ENCODE peak calls at places on chromosomes 4 and X, in ten cellular contexts. One of them, this sample, is unnamed.

GRCh38 chrX:110087485-110088356 is 84.8 kb downstream of the TMEM164 start:
- DNase-seq in tibial artery: no peak
- DNase-seq in astrocyte of the cerebellum: peak
- DNase-seq in cardiac muscle cell: peak
- DNase-seq in left ventricle myocardium inferior: no peak
- DNase-seq in fibroblast of pulmonary artery: peak
- DNase-seq in MG63: peak
- DNase-seq in A549: peak
- DNase-seq in fibroblast of mammary gland: peak
- DNase-seq in CD4-positive, CD25-positive, alpha-beta regulatory T cell: no peak
- DNase-seq in this sample: no peak

GRCh38 chr4:76067652-76068286 is 6.7 kb upstream of the ART3 start:
- DNase-seq in tibial artery: peak
- DNase-seq in astrocyte of the cerebellum: peak
- DNase-seq in cardiac muscle cell: peak
- DNase-seq in left ventricle myocardium inferior: peak
- DNase-seq in fibroblast of pulmonary artery: peak
- DNase-seq in MG63: peak
- DNase-seq in A549: peak
- DNase-seq in fibroblast of mammary gland: peak
- DNase-seq in CD4-positive, CD25-positive, alpha-beta regulatory T cell: peak
- DNase-seq in this sample: peak

GRCh38 chrX:11558972-11559371 is 106.7 kb downstream of the ARHGAP6 start:
- DNase-seq in tibial artery: no peak
- DNase-seq in astrocyte of the cerebellum: no peak
- DNase-seq in cardiac muscle cell: no peak
- DNase-seq in left ventricle myocardium inferior: no peak
- DNase-seq in fibroblast of pulmonary artery: no peak
- DNase-seq in MG63: peak
- DNase-seq in A549: peak
- DNase-seq in fibroblast of mammary gland: no peak
- DNase-seq in CD4-positive, CD25-positive, alpha-beta regulatory T cell: peak
- DNase-seq in this sample: peak

GRCh38 chrX:20060961-20061868 is 55.5 kb downstream of the MAP7D2 start:
- DNase-seq in tibial artery: no peak
- DNase-seq in astrocyte of the cerebellum: no peak
- DNase-seq in cardiac muscle cell: no peak
- DNase-seq in left ventricle myocardium inferior: no peak
- DNase-seq in fibroblast of pulmonary artery: no peak
- DNase-seq in MG63: no peak
- DNase-seq in A549: no peak
- DNase-seq in fibroblast of mammary gland: no peak
- DNase-seq in CD4-positive, CD25-positive, alpha-beta regulatory T cell: no peak
- DNase-seq in this sample: no peak

GRCh38 chrX:17174671-17175070 is 200.3 kb upstream of the NHS start:
- DNase-seq in tibial artery: no peak
- DNase-seq in astrocyte of the cerebellum: no peak
- DNase-seq in cardiac muscle cell: no peak
- DNase-seq in left ventricle myocardium inferior: peak
- DNase-seq in fibroblast of pulmonary artery: no peak
- DNase-seq in MG63: peak
- DNase-seq in A549: no peak
- DNase-seq in fibroblast of mammary gland: no peak
- DNase-seq in CD4-positive, CD25-positive, alpha-beta regulatory T cell: no peak
- DNase-seq in this sample: peak

GRCh38 chr4:149645790-149646189 is 169.9 kb downstream of the IQCM start:
- DNase-seq in tibial artery: no peak
- DNase-seq in astrocyte of the cerebellum: no peak
- DNase-seq in cardiac muscle cell: no peak
- DNase-seq in left ventricle myocardium inferior: no peak
- DNase-seq in fibroblast of pulmonary artery: no peak
- DNase-seq in MG63: no peak
- DNase-seq in A549: no peak
- DNase-seq in fibroblast of mammary gland: no peak
- DNase-seq in CD4-positive, CD25-positive, alpha-beta regulatory T cell: no peak
- DNase-seq in this sample: no peak

GRCh38 chr4:25654971-25655963 is at the start of gene SLC34A2:
- DNase-seq in tibial artery: no peak
- DNase-seq in astrocyte of the cerebellum: no peak
- DNase-seq in cardiac muscle cell: peak
- DNase-seq in left ventricle myocardium inferior: no peak
- DNase-seq in fibroblast of pulmonary artery: no peak
- DNase-seq in MG63: no peak
- DNase-seq in A549: no peak
- DNase-seq in fibroblast of mammary gland: no peak
- DNase-seq in CD4-positive, CD25-positive, alpha-beta regulatory T cell: no peak
- DNase-seq in this sample: no peak

GRCh38 chr4:148922497-148922896 is 480.3 kb upstream of the NR3C2 start:
- DNase-seq in tibial artery: no peak
- DNase-seq in astrocyte of the cerebellum: no peak
- DNase-seq in cardiac muscle cell: no peak
- DNase-seq in left ventricle myocardium inferior: no peak
- DNase-seq in fibroblast of pulmonary artery: no peak
- DNase-seq in MG63: no peak
- DNase-seq in A549: no peak
- DNase-seq in fibroblast of mammary gland: no peak
- DNase-seq in CD4-positive, CD25-positive, alpha-beta regulatory T cell: no peak
- DNase-seq in this sample: no peak

GRCh38 chrX:131199086-131199485 is 90.0 kb downstream of the IGSF1 start:
- DNase-seq in tibial artery: no peak
- DNase-seq in astrocyte of the cerebellum: no peak
- DNase-seq in cardiac muscle cell: no peak
- DNase-seq in left ventricle myocardium inferior: no peak
- DNase-seq in fibroblast of pulmonary artery: no peak
- DNase-seq in MG63: no peak
- DNase-seq in A549: no peak
- DNase-seq in fibroblast of mammary gland: no peak
- DNase-seq in CD4-positive, CD25-positive, alpha-beta regulatory T cell: no peak
- DNase-seq in this sample: no peak

DNA sequence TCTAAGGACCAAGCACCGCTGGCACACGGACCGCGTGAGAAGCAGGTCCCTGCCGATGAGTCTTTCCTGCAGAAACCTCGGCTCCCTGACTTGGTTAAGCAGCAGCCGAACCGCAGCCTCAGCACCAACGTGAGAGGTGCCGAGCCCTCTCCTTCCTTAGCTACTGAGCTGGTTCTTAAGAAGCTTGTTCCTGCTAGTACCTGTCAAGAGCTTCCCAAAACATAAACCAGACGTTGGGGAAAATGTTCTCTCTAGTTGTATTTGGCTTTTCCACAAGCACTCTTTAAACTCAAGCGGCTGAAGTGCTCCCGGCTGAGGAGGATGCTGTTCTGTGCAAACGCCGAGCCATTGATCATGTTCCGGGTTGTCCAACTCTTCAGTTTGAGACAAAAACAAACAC is 29.3 kb upstream of the TLR3 start:
- DNase-seq in tibial artery: no peak
- DNase-seq in astrocyte of the cerebellum: no peak
- DNase-seq in cardiac muscle cell: no peak
- DNase-seq in left ventricle myocardium inferior: no peak
- DNase-seq in fibroblast of pulmonary artery: no peak
- DNase-seq in MG63: peak
- DNase-seq in A549: no peak
- DNase-seq in fibroblast of mammary gland: no peak
- DNase-seq in CD4-positive, CD25-positive, alpha-beta regulatory T cell: no peak
- DNase-seq in this sample: no peak
- H3K4me3 ChIP-seq in tibial artery: peak
- H3K4me3 ChIP-seq in astrocyte of the cerebellum: no peak
- H3K4me3 ChIP-seq in cardiac muscle cell: no peak
- H3K4me3 ChIP-seq in left ventricle myocardium inferior: peak
- H3K4me3 ChIP-seq in fibroblast of pulmonary artery: no peak
- H3K4me3 ChIP-seq in MG63: peak
- H3K4me3 ChIP-seq in A549: no peak
- H3K4me3 ChIP-seq in fibroblast of mammary gland: no peak
- H3K4me3 ChIP-seq in CD4-positive, CD25-positive, alpha-beta regulatory T cell: no peak
- H3K4me3 ChIP-seq in this sample: no peak

DNA sequence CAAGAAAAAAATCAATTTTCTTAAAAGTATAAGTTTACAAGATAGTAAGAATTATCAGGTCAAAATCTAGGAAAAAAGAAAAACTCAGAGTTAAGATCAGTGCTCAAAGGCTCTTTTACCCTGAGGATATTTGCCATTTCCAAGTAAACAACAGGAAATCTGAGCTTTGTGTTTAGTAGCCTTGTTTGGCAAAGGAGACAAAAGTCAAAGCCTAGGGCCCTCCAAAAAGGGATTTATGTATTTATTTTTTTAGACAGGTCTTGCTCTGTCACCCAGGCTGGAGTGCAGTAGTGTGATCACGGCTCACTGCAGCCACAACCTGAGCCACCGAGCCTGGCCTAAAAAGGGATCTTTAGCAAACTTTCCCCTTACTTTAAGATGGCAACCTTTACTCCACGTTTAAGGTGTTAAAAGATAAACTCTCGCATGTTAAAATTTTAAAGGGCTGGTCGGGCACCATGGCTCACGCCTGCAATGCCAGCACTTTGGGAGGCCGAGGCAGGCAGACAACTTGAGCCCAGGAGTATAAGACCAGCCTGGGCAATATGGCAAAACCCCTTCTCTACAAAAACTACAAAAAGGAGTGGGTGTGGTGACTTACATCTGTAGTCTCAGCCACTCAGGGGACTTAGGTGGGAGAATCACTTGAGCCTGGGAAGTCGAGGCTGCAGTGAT is 21.3 kb upstream of the OPHN1 start:
- DNase-seq in tibial artery: no peak
- DNase-seq in astrocyte of the cerebellum: no peak
- DNase-seq in cardiac muscle cell: no peak
- DNase-seq in left ventricle myocardium inferior: no peak
- DNase-seq in fibroblast of pulmonary artery: no peak
- DNase-seq in MG63: no peak
- DNase-seq in A549: no peak
- DNase-seq in fibroblast of mammary gland: no peak
- DNase-seq in CD4-positive, CD25-positive, alpha-beta regulatory T cell: no peak
- DNase-seq in this sample: no peak
- H3K4me3 ChIP-seq in tibial artery: no peak
- H3K4me3 ChIP-seq in astrocyte of the cerebellum: no peak
- H3K4me3 ChIP-seq in cardiac muscle cell: no peak
- H3K4me3 ChIP-seq in left ventricle myocardium inferior: no peak
- H3K4me3 ChIP-seq in fibroblast of pulmonary artery: no peak
- H3K4me3 ChIP-seq in MG63: no peak
- H3K4me3 ChIP-seq in A549: no peak
- H3K4me3 ChIP-seq in fibroblast of mammary gland: no peak
- H3K4me3 ChIP-seq in CD4-positive, CD25-positive, alpha-beta regulatory T cell: no peak
- H3K4me3 ChIP-seq in this sample: no peak

DNA sequence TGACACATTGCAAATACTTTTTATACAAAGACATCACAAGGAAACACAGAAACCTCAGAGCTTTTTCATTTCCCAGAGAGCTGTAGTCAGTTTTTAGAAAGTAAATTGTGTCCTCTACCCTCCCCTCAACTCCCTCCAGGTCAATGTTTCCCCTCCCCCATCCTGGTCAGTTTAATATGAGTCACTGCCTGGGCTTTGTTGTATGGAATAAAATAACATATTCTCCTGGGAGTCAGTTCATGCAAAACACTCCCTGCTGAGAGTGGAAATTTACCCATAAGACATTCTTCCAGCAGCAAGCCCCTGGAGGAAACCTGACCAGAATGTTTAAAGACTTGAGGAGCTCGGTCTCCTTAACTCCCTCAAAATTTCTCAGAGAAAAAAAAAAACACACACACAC is 270.1 kb upstream of the LDB2 start:
- DNase-seq in tibial artery: no peak
- DNase-seq in astrocyte of the cerebellum: peak
- DNase-seq in cardiac muscle cell: peak
- DNase-seq in left ventricle myocardium inferior: no peak
- DNase-seq in fibroblast of pulmonary artery: peak
- DNase-seq in MG63: peak
- DNase-seq in A549: no peak
- DNase-seq in fibroblast of mammary gland: peak
- DNase-seq in CD4-positive, CD25-positive, alpha-beta regulatory T cell: no peak
- DNase-seq in this sample: peak
- H3K4me3 ChIP-seq in tibial artery: no peak
- H3K4me3 ChIP-seq in astrocyte of the cerebellum: no peak
- H3K4me3 ChIP-seq in cardiac muscle cell: no peak
- H3K4me3 ChIP-seq in left ventricle myocardium inferior: no peak
- H3K4me3 ChIP-seq in fibroblast of pulmonary artery: no peak
- H3K4me3 ChIP-seq in MG63: no peak
- H3K4me3 ChIP-seq in A549: no peak
- H3K4me3 ChIP-seq in fibroblast of mammary gland: no peak
- H3K4me3 ChIP-seq in CD4-positive, CD25-positive, alpha-beta regulatory T cell: no peak
- H3K4me3 ChIP-seq in this sample: no peak

GRCh38 chrX:69504626-69505612 is 793 bp downstream of the NALF2 start:
- DNase-seq in tibial artery: no peak
- DNase-seq in astrocyte of the cerebellum: no peak
- DNase-seq in cardiac muscle cell: no peak
- DNase-seq in left ventricle myocardium inferior: no peak
- DNase-seq in fibroblast of pulmonary artery: no peak
- DNase-seq in MG63: no peak
- DNase-seq in A549: no peak
- DNase-seq in fibroblast of mammary gland: no peak
- DNase-seq in CD4-positive, CD25-positive, alpha-beta regulatory T cell: no peak
- DNase-seq in this sample: no peak

GRCh38 chrX:69501433-69501832 is 2.7 kb upstream of the NALF2 start:
- DNase-seq in tibial artery: no peak
- DNase-seq in astrocyte of the cerebellum: no peak
- DNase-seq in cardiac muscle cell: peak
- DNase-seq in left ventricle myocardium inferior: peak
- DNase-seq in fibroblast of pulmonary artery: peak
- DNase-seq in MG63: peak
- DNase-seq in A549: no peak
- DNase-seq in fibroblast of mammary gland: peak
- DNase-seq in CD4-positive, CD25-positive, alpha-beta regulatory T cell: no peak
- DNase-seq in this sample: peak

GRCh38 chrX:69503835-69504625 is at the start of gene NALF2:
- DNase-seq in tibial artery: no peak
- DNase-seq in astrocyte of the cerebellum: no peak
- DNase-seq in cardiac muscle cell: peak
- DNase-seq in left ventricle myocardium inferior: peak
- DNase-seq in fibroblast of pulmonary artery: peak
- DNase-seq in MG63: peak
- DNase-seq in A549: peak
- DNase-seq in fibroblast of mammary gland: peak
- DNase-seq in CD4-positive, CD25-positive, alpha-beta regulatory T cell: no peak
- DNase-seq in this sample: peak

GRCh38 chrX:69505772-69506616 is 1.9 kb downstream of the NALF2 start:
- DNase-seq in tibial artery: no peak
- DNase-seq in astrocyte of the cerebellum: no peak
- DNase-seq in cardiac muscle cell: no peak
- DNase-seq in left ventricle myocardium inferior: no peak
- DNase-seq in fibroblast of pulmonary artery: no peak
- DNase-seq in MG63: no peak
- DNase-seq in A549: no peak
- DNase-seq in fibroblast of mammary gland: no peak
- DNase-seq in CD4-positive, CD25-positive, alpha-beta regulatory T cell: no peak
- DNase-seq in this sample: no peak

DNA sequence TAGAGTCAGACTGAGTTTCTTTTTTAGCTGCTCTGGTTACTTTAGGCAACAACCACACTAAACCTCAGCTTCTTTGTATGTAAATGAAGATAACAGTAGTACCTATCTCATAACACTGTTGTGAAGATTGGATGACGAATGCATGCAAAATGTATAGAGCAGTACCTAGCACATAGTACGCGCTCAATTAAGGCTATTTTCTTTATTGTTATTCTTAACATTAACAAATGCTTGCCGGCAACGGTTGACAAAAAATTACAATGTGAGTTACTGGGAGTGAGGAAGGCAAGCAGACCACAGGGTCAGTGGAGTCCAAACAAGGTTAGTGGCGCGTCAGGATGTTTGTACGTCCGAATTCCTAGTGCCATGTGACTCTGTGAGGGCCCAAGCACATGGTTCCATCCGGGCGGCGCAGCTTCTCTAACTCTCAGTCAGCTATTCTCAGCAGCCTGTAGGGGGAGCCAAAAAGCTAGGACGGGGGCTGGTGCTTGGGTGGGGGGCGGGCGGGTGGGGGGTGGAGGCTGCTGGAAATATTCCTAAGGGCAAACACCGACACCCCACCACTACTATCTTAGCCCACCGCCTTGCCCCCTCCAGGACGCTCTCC is 795 bp upstream of the NALF2 start:
- DNase-seq in tibial artery: no peak
- DNase-seq in astrocyte of the cerebellum: no peak
- DNase-seq in cardiac muscle cell: peak
- DNase-seq in left ventricle myocardium inferior: no peak
- DNase-seq in fibroblast of pulmonary artery: peak
- DNase-seq in MG63: no peak
- DNase-seq in A549: peak
- DNase-seq in fibroblast of mammary gland: peak
- DNase-seq in CD4-positive, CD25-positive, alpha-beta regulatory T cell: no peak
- DNase-seq in this sample: peak
- H3K4me3 ChIP-seq in tibial artery: peak
- H3K4me3 ChIP-seq in astrocyte of the cerebellum: no peak
- H3K4me3 ChIP-seq in cardiac muscle cell: no peak
- H3K4me3 ChIP-seq in left ventricle myocardium inferior: peak
- H3K4me3 ChIP-seq in fibroblast of pulmonary artery: peak
- H3K4me3 ChIP-seq in MG63: no peak
- H3K4me3 ChIP-seq in A549: peak
- H3K4me3 ChIP-seq in fibroblast of mammary gland: no peak
- H3K4me3 ChIP-seq in CD4-positive, CD25-positive, alpha-beta regulatory T cell: no peak
- H3K4me3 ChIP-seq in this sample: peak